ENCODE peak calls at places on chromosomes 5 and 9, in ten cellular contexts. V, S, D, Z, H, B, Q, G, R and X are unnamed samples.

GRCh38 chr5:6783787-6784186 is 70.6 kb downstream of the TENT4A start:
- DNase-seq in V (no peak), S (no peak), D (no peak), Z (no peak), H (no peak), B (no peak), Q (no peak), G (peak; percentile 17), R (no peak), X (no peak)

GRCh38 chr9:89234636-89235035 is 56.0 kb upstream of the SHC3 start:
- DNase-seq in V (peak; percentile 63), S (peak; percentile 52), D (no peak), Z (peak; percentile 63), H (no peak), B (no peak), Q (no peak), G (peak; percentile 18), R (no peak), X (peak; percentile 61)

GRCh38 chr9:36970007-36970888 is 63.8 kb downstream of the PAX5 start:
- DNase-seq in V (no peak), S (no peak), D (no peak), Z (no peak), H (no peak), B (no peak), Q (no peak), G (no peak), R (no peak), X (no peak)

GRCh38 chr9:88544245-88544644 is 9.3 kb downstream of the NXNL2 start:
- DNase-seq in V (no peak), S (no peak), D (no peak), Z (no peak), H (no peak), B (no peak), Q (no peak), G (no peak), R (no peak), X (no peak)

GRCh38 chr9:81317223-81317622 is 372.1 kb downstream of the TLE1 start:
- DNase-seq in V (no peak), S (no peak), D (no peak), Z (no peak), H (no peak), B (no peak), Q (no peak), G (peak; percentile 6), R (no peak), X (no peak)

GRCh38 chr5:33321026-33321425 is 119.7 kb upstream of the TARS1 start:
- DNase-seq in V (no peak), S (no peak), D (no peak), Z (no peak), H (peak; percentile 4), B (peak; percentile 96), Q (no peak), G (peak; percentile 96), R (no peak), X (no peak)

GRCh38 chr5:148937239-148937638 is 110.8 kb downstream of the ADRB2 start:
- DNase-seq in V (no peak), S (no peak), D (no peak), Z (no peak), H (peak; percentile 27), B (no peak), Q (no peak), G (no peak), R (no peak), X (no peak)

GRCh38 chr5:78269088-78269703 is 25.3 kb downstream of the AP3B1 start:
- DNase-seq in V (no peak), S (no peak), D (no peak), Z (no peak), H (no peak), B (no peak), Q (no peak), G (peak; percentile 46), R (no peak), X (no peak)

GRCh38 chr5:128825826-128826225 is 139.5 kb upstream of the SLC27A6 start:
- DNase-seq in V (no peak), S (no peak), D (no peak), Z (no peak), H (no peak), B (peak; percentile 36), Q (no peak), G (peak; percentile 73), R (no peak), X (no peak)

GRCh38 chr9:106861585-106862114 is 1.3 kb upstream of the ZNF462 start:
- DNase-seq in V (no peak), S (no peak), D (no peak), Z (no peak), H (no peak), B (no peak), Q (no peak), G (no peak), R (no peak), X (no peak)

GRCh38 chr5:124919076-124919475 is 172.6 kb upstream of the ZNF608 start:
- DNase-seq in V (no peak), S (no peak), D (no peak), Z (no peak), H (no peak), B (no peak), Q (no peak), G (no peak), R (no peak), X (no peak)

GRCh38 chr9:76215066-76215465 is 179.2 kb downstream of the RFK start:
- DNase-seq in V (no peak), S (no peak), D (no peak), Z (no peak), H (no peak), B (peak; percentile 80), Q (no peak), G (peak; percentile 84), R (no peak), X (peak; percentile 63)

GRCh38 chr5:172444110-172444510 is 10.2 kb downstream of the SH3PXD2B start:
- DNase-seq in V (no peak), S (no peak), D (no peak), Z (no peak), H (no peak), B (peak; percentile 57), Q (no peak), G (peak; percentile 37), R (no peak), X (peak; percentile 24)

GRCh38 chr9:28720746-28721145 is 1147.5 kb upstream of the C9orf72 start:
- DNase-seq in V (no peak), S (no peak), D (no peak), Z (no peak), H (no peak), B (no peak), Q (no peak), G (no peak), R (no peak), X (no peak)

GRCh38 chr9:105959491-105959890 is 265.1 kb downstream of the TMEM38B start:
- DNase-seq in V (no peak), S (no peak), D (no peak), Z (no peak), H (no peak), B (no peak), Q (no peak), G (no peak), R (no peak), X (no peak)

GRCh38 chr9:98823666-98824334 is 16.3 kb downstream of the GALNT12 start:
- DNase-seq in V (no peak), S (no peak), D (no peak), Z (no peak), H (no peak), B (no peak), Q (no peak), G (no peak), R (no peak), X (no peak)

GRCh38 chr5:135313405-135313804 is 85.6 kb downstream of the MACROH2A1 start:
- DNase-seq in V (no peak), S (no peak), D (no peak), Z (no peak), H (no peak), B (no peak), Q (no peak), G (no peak), R (no peak), X (no peak)

GRCh38 chr5:60634054-60634453 is 65.9 kb downstream of the DEPDC1B start:
- DNase-seq in V (no peak), S (no peak), D (no peak), Z (no peak), H (no peak), B (no peak), Q (no peak), G (no peak), R (no peak), X (no peak)

GRCh38 chr5:58240286-58240685 is 219.6 kb downstream of the PLK2 start:
- DNase-seq in V (no peak), S (no peak), D (no peak), Z (no peak), H (no peak), B (peak; percentile 69), Q (no peak), G (peak; percentile 72), R (no peak), X (no peak)

GRCh38 chr5:12522116-12522515 is 617.9 kb upstream of the CTNND2 start:
- DNase-seq in V (no peak), S (no peak), D (no peak), Z (no peak), H (no peak), B (no peak), Q (no peak), G (no peak), R (no peak), X (no peak)

GRCh38 chr9:101569736-101570501 is 24.9 kb downstream of the PPP3R2 start:
- DNase-seq in V (no peak), S (no peak), D (no peak), Z (no peak), H (no peak), B (no peak), Q (no peak), G (no peak), R (peak; percentile 47), X (no peak)

GRCh38 chr5:132887326-132887725 is 13.9 kb downstream of the LEAP2 start:
- DNase-seq in V (no peak), S (no peak), D (no peak), Z (no peak), H (no peak), B (no peak), Q (no peak), G (no peak), R (no peak), X (no peak)

GRCh38 chr5:133371371-133372155 is 240.8 kb downstream of the FSTL4 start:
- DNase-seq in V (no peak), S (no peak), D (no peak), Z (no peak), H (no peak), B (no peak), Q (no peak), G (no peak), R (no peak), X (peak; percentile 26)

GRCh38 chr9:16413509-16414016 is 456.9 kb downstream of the BNC2 start:
- DNase-seq in V (no peak), S (no peak), D (no peak), Z (no peak), H (peak; percentile 8), B (peak; percentile 95), Q (no peak), G (peak; percentile 70), R (no peak), X (no peak)

GRCh38 chr5:35908266-35908665 is 30.2 kb downstream of the CAPSL start:
- DNase-seq in V (no peak), S (no peak), D (no peak), Z (no peak), H (no peak), B (no peak), Q (no peak), G (no peak), R (no peak), X (no peak)

GRCh38 chr5:65075623-65076250 is 307.0 kb downstream of the CWC27 start:
- DNase-seq in V (no peak), S (no peak), D (no peak), Z (no peak), H (no peak), B (no peak), Q (no peak), G (no peak), R (no peak), X (peak; percentile 67)

GRCh38 chr9:37529111-37529510 is 43.4 kb downstream of the POLR1E start:
- DNase-seq in V (no peak), S (peak; percentile 93), D (peak; percentile 36), Z (no peak), H (peak; percentile 9), B (peak; percentile 44), Q (no peak), G (no peak), R (peak; percentile 90), X (no peak)

GRCh38 chr9:137985637-137986071 is 108.1 kb downstream of the CACNA1B start:
- DNase-seq in V (no peak), S (no peak), D (no peak), Z (no peak), H (no peak), B (no peak), Q (no peak), G (no peak), R (no peak), X (no peak)